ENCODE peak calls at places on chromosomes 12 and 14, in nine cellular contexts. R is esophagus squamous epithelium, N is fibroblast of lung, E is right atrium auricular region, T is neural progenitor cell, G is PC-9, V is uterus, W is H7, I is AG04450. S is an unnamed sample.

GRCh38 chr14:20632448-20632830 is 9.1 kb downstream of the OR6S1 start:
- DNase-seq in R (no peak), N (no peak), E (no peak), T (no peak), G (no peak), V (no peak), W (no peak), I (no peak), S (no peak)

GRCh38 chr12:84950971-84951546 is 38.5 kb upstream of the SLC6A15 start:
- DNase-seq in R (no peak), N (no peak), E (no peak), T (no peak), G (no peak), V (no peak), W (no peak), I (no peak), S (no peak)

GRCh38 chr14:85439696-85440328 is 90.1 kb upstream of the FLRT2 start:
- DNase-seq in R (no peak), N (peak; percentile 79), E (no peak), T (no peak), G (no peak), V (no peak), W (no peak), I (no peak), S (peak; percentile 59)

GRCh38 chr12:113867258-113867657 is 98.9 kb downstream of the RBM19 start:
- DNase-seq in R (no peak), N (no peak), E (no peak), T (peak; percentile 62), G (no peak), V (no peak), W (peak; percentile 79), I (no peak), S (peak; percentile 46)

GRCh38 chr14:90388437-90388836 is 8.4 kb upstream of the CALM1 start:
- DNase-seq in R (no peak), N (peak; percentile 86), E (no peak), T (peak; percentile 60), G (peak; percentile 19), V (no peak), W (peak; percentile 62), I (peak; percentile 57), S (peak; percentile 85)

GRCh38 chr12:21865846-21866245 is 75.4 kb downstream of the ABCC9 start:
- DNase-seq in R (no peak), N (no peak), E (no peak), T (no peak), G (no peak), V (no peak), W (no peak), I (no peak), S (no peak)

GRCh38 chr12:124390442-124391116 is 95.7 kb downstream of the RFLNA start:
- DNase-seq in R (no peak), N (peak; percentile 85), E (peak; percentile 91), T (no peak), G (peak; percentile 72), V (peak; percentile 84), W (no peak), I (no peak), S (peak; percentile 86)

GRCh38 chr12:67910360-67911292 is 78.6 kb upstream of the IFNG-AS1 start:
- DNase-seq in R (no peak), N (peak; percentile 98), E (no peak), T (no peak), G (no peak), V (no peak), W (no peak), I (peak; percentile 67), S (peak; percentile 79)

GRCh38 chr12:102950107-102950949 is 7.1 kb upstream of the ASCL1 start:
- DNase-seq in R (no peak), N (no peak), E (no peak), T (peak; percentile 83), G (no peak), V (no peak), W (peak; percentile 73), I (no peak), S (no peak)

GRCh38 chr12:24379493-24379892 is 430.0 kb upstream of the SOX5 start:
- DNase-seq in R (no peak), N (no peak), E (no peak), T (peak; percentile 60), G (no peak), V (no peak), W (no peak), I (no peak), S (no peak)

GRCh38 chr14:97802430-97802829 is 1005.2 kb downstream of the VRK1 start:
- DNase-seq in R (no peak), N (peak; percentile 41), E (no peak), T (no peak), G (no peak), V (no peak), W (no peak), I (no peak), S (peak; percentile 1)

GRCh38 chr12:41907036-41907435 is 237.6 kb downstream of the GXYLT1 start:
- DNase-seq in R (no peak), N (no peak), E (no peak), T (peak; percentile 5), G (no peak), V (no peak), W (no peak), I (no peak), S (no peak)

GRCh38 chr12:120625557-120626419 is 14.6 kb upstream of the CABP1 start:
- DNase-seq in R (no peak), N (no peak), E (no peak), T (peak; percentile 10), G (no peak), V (no peak), W (peak; percentile 88), I (no peak), S (no peak)

GRCh38 chr12:93563807-93564538 is 8.5 kb upstream of the SOCS2 start:
- DNase-seq in R (no peak), N (peak; percentile 32), E (no peak), T (peak; percentile 22), G (peak; percentile 85), V (no peak), W (peak; percentile 30), I (no peak), S (peak; percentile 86)

DNA sequence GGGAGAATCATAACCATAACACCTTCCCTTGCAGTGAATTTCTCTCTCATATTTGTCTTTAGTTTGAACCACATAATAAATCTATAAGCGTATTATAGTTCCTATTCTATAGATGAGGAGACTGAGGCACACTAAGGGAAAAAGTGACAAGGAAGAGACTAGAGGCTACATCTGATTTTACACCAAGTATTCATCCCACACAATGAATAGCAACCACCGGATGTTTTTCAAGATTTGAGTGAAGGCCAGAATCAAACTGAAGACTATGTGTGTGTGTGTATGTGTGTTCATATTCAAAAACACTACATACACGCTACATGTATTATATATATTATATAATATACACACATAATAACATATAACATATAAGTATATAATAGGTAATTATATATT is 4.7 kb downstream of the ASB2 start:
- DNase-seq in R (no peak), N (no peak), E (no peak), T (no peak), G (no peak), V (no peak), W (no peak), I (no peak), S (no peak)
- H3K4me3 ChIP-seq in R (peak overlapping the region; percentile 59), N (no peak overlapping the region), E (no peak overlapping the region), T (no peak overlapping the region), G (no peak overlapping the region), V (no peak overlapping the region), W (no peak overlapping the region), I (no peak overlapping the region), S (no peak overlapping the region)

GRCh38 chr12:65647074-65647473 is 177.2 kb upstream of the HMGA2 start:
- DNase-seq in R (no peak), N (no peak), E (no peak), T (no peak), G (no peak), V (no peak), W (no peak), I (no peak), S (no peak)

GRCh38 chr12:65646127-65646643 is 178.1 kb upstream of the HMGA2 start:
- DNase-seq in R (no peak), N (no peak), E (no peak), T (no peak), G (no peak), V (no peak), W (no peak), I (no peak), S (no peak)

GRCh38 chr12:65651060-65651459 is 173.2 kb upstream of the HMGA2 start:
- DNase-seq in R (no peak), N (no peak), E (no peak), T (no peak), G (no peak), V (no peak), W (no peak), I (no peak), S (no peak)

GRCh38 chr12:65648461-65648860 is 175.8 kb upstream of the HMGA2 start:
- DNase-seq in R (no peak), N (no peak), E (no peak), T (no peak), G (no peak), V (no peak), W (no peak), I (no peak), S (no peak)

GRCh38 chr12:65649126-65649525 is 175.2 kb upstream of the HMGA2 start:
- DNase-seq in R (no peak), N (peak; percentile 100), E (no peak), T (no peak), G (peak; percentile 27), V (peak; percentile 24), W (no peak), I (peak; percentile 93), S (peak; percentile 99)
- H3K4me3 ChIP-seq in R (no peak overlapping the region), N (no peak overlapping the region), E (no peak overlapping the region), T (no peak overlapping the region), G (no peak overlapping the region), V (no peak overlapping the region), W (no peak overlapping the region), I (no peak overlapping the region), S (no peak overlapping the region)

GRCh38 chr14:58171090-58171489 is 19.1 kb upstream of the ARMH4 start:
- DNase-seq in R (no peak), N (peak; percentile 83), E (peak; percentile 83), T (peak; percentile 70), G (peak; percentile 75), V (peak; percentile 63), W (peak; percentile 88), I (peak; percentile 43), S (peak; percentile 92)
- H3K4me3 ChIP-seq in R (peak overlapping the region; percentile 13), N (no peak overlapping the region), E (no peak overlapping the region), T (no peak overlapping the region), G (no peak overlapping the region), V (no peak overlapping the region), W (no peak overlapping the region), I (no peak overlapping the region), S (no peak overlapping the region)

GRCh38 chr12:96383371-96383770 is 16.9 kb downstream of the CDK17 start:
- DNase-seq in R (no peak), N (no peak), E (no peak), T (no peak), G (no peak), V (no peak), W (no peak), I (no peak), S (no peak)

GRCh38 chr12:96375173-96375572 is 25.1 kb downstream of the CDK17 start:
- DNase-seq in R (no peak), N (no peak), E (no peak), T (no peak), G (no peak), V (no peak), W (no peak), I (no peak), S (no peak)

GRCh38 chr12:96376865-96377264 is 23.4 kb downstream of the CDK17 start:
- DNase-seq in R (no peak), N (no peak), E (no peak), T (no peak), G (no peak), V (no peak), W (no peak), I (no peak), S (no peak)

GRCh38 chr12:96375841-96376249 is 24.4 kb downstream of the CDK17 start:
- DNase-seq in R (no peak), N (no peak), E (no peak), T (no peak), G (no peak), V (no peak), W (no peak), I (no peak), S (no peak)

GRCh38 chr12:96378319-96378718 is 21.9 kb downstream of the CDK17 start:
- DNase-seq in R (no peak), N (no peak), E (no peak), T (no peak), G (no peak), V (no peak), W (no peak), I (no peak), S (no peak)
- H3K4me3 ChIP-seq in R (no peak overlapping the region), N (no peak overlapping the region), E (no peak overlapping the region), T (no peak overlapping the region), G (no peak overlapping the region), V (no peak overlapping the region), W (no peak overlapping the region), I (no peak overlapping the region), S (no peak overlapping the region)

S was measured in choroid plexus epithelial cell.